ENCODE peak calls at places on chromosomes 11 and 22, in six cellular contexts. One of them, this sample, is unnamed.

GRCh38 chr11:66414120-66414934 is 6.5 kb upstream of the NPAS4 start:
- DNase-seq in pancreas: no peak
- DNase-seq in mesothelial cell of epicardium: no peak
- DNase-seq in esophagus muscularis mucosa: no peak
- DNase-seq in fibroblast of the aortic adventitia: no peak
- DNase-seq in lower lobe of right lung: no peak
- DNase-seq in this sample: no peak

GRCh38 chr11:5937868-5938602 is 4.0 kb upstream of the OR56A3 start:
- DNase-seq in esophagus muscularis mucosa: no peak
- DNase-seq in fibroblast of the aortic adventitia: no peak
- DNase-seq in lower lobe of right lung: no peak
- DNase-seq in mesothelial cell of epicardium: no peak
- DNase-seq in pancreas: no peak
- DNase-seq in this sample: no peak

GRCh38 chr11:112784323-112785073 is 176.7 kb upstream of the NCAM1 start:
- DNase-seq in pancreas: peak
- DNase-seq in fibroblast of the aortic adventitia: peak
- DNase-seq in mesothelial cell of epicardium: peak
- DNase-seq in esophagus muscularis mucosa: no peak
- DNase-seq in lower lobe of right lung: no peak
- DNase-seq in this sample: no peak

GRCh38 chr11:69525516-69526452 is 44.3 kb downstream of the LINC01488 start:
- DNase-seq in esophagus muscularis mucosa: no peak
- DNase-seq in fibroblast of the aortic adventitia: no peak
- DNase-seq in pancreas: peak
- DNase-seq in lower lobe of right lung: peak
- DNase-seq in mesothelial cell of epicardium: no peak
- DNase-seq in this sample: no peak

GRCh38 chr11:110184974-110185597 is 91.9 kb downstream of the ZC3H12C start:
- DNase-seq in mesothelial cell of epicardium: no peak
- DNase-seq in fibroblast of the aortic adventitia: peak
- DNase-seq in pancreas: no peak
- DNase-seq in esophagus muscularis mucosa: no peak
- DNase-seq in lower lobe of right lung: no peak
- DNase-seq in this sample: no peak

GRCh38 chr11:111264646-111265045 is 19.1 kb downstream of the POU2AF2 start:
- DNase-seq in mesothelial cell of epicardium: no peak
- DNase-seq in esophagus muscularis mucosa: no peak
- DNase-seq in lower lobe of right lung: no peak
- DNase-seq in fibroblast of the aortic adventitia: no peak
- DNase-seq in pancreas: no peak
- DNase-seq in this sample: no peak

GRCh38 chr11:5280582-5281102 is 10.9 kb upstream of the HBE1 start:
- DNase-seq in fibroblast of the aortic adventitia: peak
- DNase-seq in esophagus muscularis mucosa: no peak
- DNase-seq in lower lobe of right lung: no peak
- DNase-seq in mesothelial cell of epicardium: no peak
- DNase-seq in pancreas: no peak
- DNase-seq in this sample: peak

GRCh38 chr11:57777969-57778317 is 16.3 kb downstream of the CTNND1 start:
- DNase-seq in lower lobe of right lung: no peak
- DNase-seq in pancreas: no peak
- DNase-seq in esophagus muscularis mucosa: no peak
- DNase-seq in fibroblast of the aortic adventitia: no peak
- DNase-seq in mesothelial cell of epicardium: no peak
- DNase-seq in this sample: no peak

GRCh38 chr11:120574881-120575280 is 63.3 kb downstream of the GRIK4 start:
- DNase-seq in esophagus muscularis mucosa: no peak
- DNase-seq in mesothelial cell of epicardium: no peak
- DNase-seq in lower lobe of right lung: no peak
- DNase-seq in fibroblast of the aortic adventitia: no peak
- DNase-seq in pancreas: peak
- DNase-seq in this sample: no peak

GRCh38 chr11:77259681-77260080 is 41.8 kb downstream of the GDPD4 start:
- DNase-seq in mesothelial cell of epicardium: no peak
- DNase-seq in lower lobe of right lung: no peak
- DNase-seq in pancreas: no peak
- DNase-seq in fibroblast of the aortic adventitia: peak
- DNase-seq in esophagus muscularis mucosa: no peak
- DNase-seq in this sample: no peak

GRCh38 chr22:45640291-45640940 is 31.2 kb upstream of the ATXN10 start:
- DNase-seq in pancreas: no peak
- DNase-seq in mesothelial cell of epicardium: no peak
- DNase-seq in esophagus muscularis mucosa: no peak
- DNase-seq in lower lobe of right lung: no peak
- DNase-seq in fibroblast of the aortic adventitia: no peak
- DNase-seq in this sample: no peak

GRCh38 chr11:100709233-100709999 is 22.3 kb downstream of the ARHGAP42 start:
- DNase-seq in fibroblast of the aortic adventitia: no peak
- DNase-seq in pancreas: no peak
- DNase-seq in lower lobe of right lung: no peak
- DNase-seq in esophagus muscularis mucosa: no peak
- DNase-seq in mesothelial cell of epicardium: no peak
- DNase-seq in this sample: peak

GRCh38 chr11:34653851-34654490 is 33.1 kb downstream of the EHF start:
- DNase-seq in fibroblast of the aortic adventitia: peak
- DNase-seq in mesothelial cell of epicardium: no peak
- DNase-seq in pancreas: peak
- DNase-seq in lower lobe of right lung: peak
- DNase-seq in esophagus muscularis mucosa: no peak
- DNase-seq in this sample: no peak

GRCh38 chr11:35146074-35146521 is 7.1 kb downstream of the CD44 start:
- DNase-seq in esophagus muscularis mucosa: no peak
- DNase-seq in fibroblast of the aortic adventitia: no peak
- DNase-seq in pancreas: no peak
- DNase-seq in mesothelial cell of epicardium: no peak
- DNase-seq in lower lobe of right lung: no peak
- DNase-seq in this sample: peak

GRCh38 chr11:35712533-35712932 is 50.0 kb downstream of the TRIM44 start:
- DNase-seq in lower lobe of right lung: no peak
- DNase-seq in pancreas: no peak
- DNase-seq in mesothelial cell of epicardium: no peak
- DNase-seq in fibroblast of the aortic adventitia: no peak
- DNase-seq in esophagus muscularis mucosa: no peak
- DNase-seq in this sample: no peak

GRCh38 chr22:23826510-23827350 is 12.1 kb downstream of the DERL3 start:
- DNase-seq in esophagus muscularis mucosa: no peak
- DNase-seq in pancreas: no peak
- DNase-seq in lower lobe of right lung: peak
- DNase-seq in fibroblast of the aortic adventitia: no peak
- DNase-seq in mesothelial cell of epicardium: no peak
- DNase-seq in this sample: no peak

GRCh38 chr11:66070604-66071325 is 693 bp downstream of the PACS1 start:
- DNase-seq in lower lobe of right lung: peak
- DNase-seq in mesothelial cell of epicardium: peak
- DNase-seq in fibroblast of the aortic adventitia: peak
- DNase-seq in pancreas: peak
- DNase-seq in esophagus muscularis mucosa: no peak
- DNase-seq in this sample: no peak

GRCh38 chr22:39906207-39906606 is 5.3 kb downstream of the GRAP2 start:
- DNase-seq in esophagus muscularis mucosa: no peak
- DNase-seq in pancreas: no peak
- DNase-seq in mesothelial cell of epicardium: no peak
- DNase-seq in fibroblast of the aortic adventitia: no peak
- DNase-seq in lower lobe of right lung: no peak
- DNase-seq in this sample: no peak

GRCh38 chr11:58786693-58787092 is 55.0 kb upstream of the GLYAT start:
- DNase-seq in fibroblast of the aortic adventitia: no peak
- DNase-seq in esophagus muscularis mucosa: no peak
- DNase-seq in pancreas: no peak
- DNase-seq in lower lobe of right lung: no peak
- DNase-seq in mesothelial cell of epicardium: no peak
- DNase-seq in this sample: no peak

GRCh38 chr11:4704054-4704789 is at the start of gene MMP26:
- DNase-seq in pancreas: no peak
- DNase-seq in fibroblast of the aortic adventitia: no peak
- DNase-seq in esophagus muscularis mucosa: no peak
- DNase-seq in mesothelial cell of epicardium: no peak
- DNase-seq in lower lobe of right lung: no peak
- DNase-seq in this sample: peak

GRCh38 chr11:88327061-88327460 is 10.5 kb downstream of the CTSC start:
- DNase-seq in esophagus muscularis mucosa: no peak
- DNase-seq in mesothelial cell of epicardium: no peak
- DNase-seq in fibroblast of the aortic adventitia: no peak
- DNase-seq in lower lobe of right lung: no peak
- DNase-seq in pancreas: no peak
- DNase-seq in this sample: no peak

GRCh38 chr22:28909375-28909774 is 26.0 kb downstream of the ZNRF3 start:
- DNase-seq in fibroblast of the aortic adventitia: peak
- DNase-seq in esophagus muscularis mucosa: no peak
- DNase-seq in pancreas: no peak
- DNase-seq in lower lobe of right lung: no peak
- DNase-seq in mesothelial cell of epicardium: no peak
- DNase-seq in this sample: peak

GRCh38 chr11:107778839-107779517 is 67.1 kb upstream of the SLN start:
- DNase-seq in mesothelial cell of epicardium: no peak
- DNase-seq in lower lobe of right lung: no peak
- DNase-seq in esophagus muscularis mucosa: no peak
- DNase-seq in pancreas: no peak
- DNase-seq in fibroblast of the aortic adventitia: no peak
- DNase-seq in this sample: no peak

GRCh38 chr11:107777094-107777493 is 65.2 kb upstream of the SLN start:
- DNase-seq in pancreas: no peak
- DNase-seq in lower lobe of right lung: no peak
- DNase-seq in esophagus muscularis mucosa: no peak
- DNase-seq in mesothelial cell of epicardium: no peak
- DNase-seq in fibroblast of the aortic adventitia: no peak
- DNase-seq in this sample: peak

GRCh38 chr11:107783121-107783520 is 71.3 kb upstream of the SLN start:
- DNase-seq in lower lobe of right lung: no peak
- DNase-seq in esophagus muscularis mucosa: no peak
- DNase-seq in fibroblast of the aortic adventitia: no peak
- DNase-seq in mesothelial cell of epicardium: no peak
- DNase-seq in pancreas: no peak
- DNase-seq in this sample: no peak

GRCh38 chr11:107780136-107780535 is 68.3 kb upstream of the SLN start:
- DNase-seq in fibroblast of the aortic adventitia: peak
- DNase-seq in esophagus muscularis mucosa: no peak
- DNase-seq in mesothelial cell of epicardium: no peak
- DNase-seq in lower lobe of right lung: no peak
- DNase-seq in pancreas: no peak
- DNase-seq in this sample: no peak

GRCh38 chr11:107780775-107781174 is 68.9 kb upstream of the SLN start:
- DNase-seq in pancreas: no peak
- DNase-seq in fibroblast of the aortic adventitia: peak
- DNase-seq in esophagus muscularis mucosa: no peak
- DNase-seq in lower lobe of right lung: no peak
- DNase-seq in mesothelial cell of epicardium: no peak
- DNase-seq in this sample: peak
- TF ChIP-seq CTCF in pancreas: no peak
- TF ChIP-seq CTCF in fibroblast of the aortic adventitia: no peak
- TF ChIP-seq CTCF in esophagus muscularis mucosa: no peak
- TF ChIP-seq CTCF in lower lobe of right lung: no peak
- TF ChIP-seq CTCF in mesothelial cell of epicardium: no peak
- TF ChIP-seq CTCF in this sample: no peak

DNA sequence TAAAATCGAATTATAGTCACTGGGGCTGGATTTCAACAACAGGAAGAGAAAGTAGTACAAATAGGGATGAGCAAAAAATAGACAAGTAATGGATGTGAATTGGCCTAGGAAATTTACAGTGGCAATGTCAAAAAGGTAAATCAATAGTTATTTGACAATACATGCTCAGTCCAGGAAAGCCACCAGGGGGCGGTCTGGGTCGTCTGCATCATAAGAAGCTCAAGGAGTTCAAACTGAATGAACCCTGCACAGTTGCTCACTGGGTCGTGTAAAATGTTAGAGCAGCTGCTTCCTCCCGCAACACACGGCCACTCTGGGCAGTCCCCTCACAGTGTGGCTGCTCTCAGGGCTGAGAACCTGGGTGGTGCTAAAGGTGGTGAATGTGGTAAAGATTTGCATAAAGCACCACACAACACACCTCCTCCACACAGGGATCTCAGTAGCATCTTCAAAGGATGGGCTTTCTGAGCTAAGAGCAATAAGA is 85.9 kb downstream of the ZNF280B start:
- DNase-seq in lower lobe of right lung: peak
- DNase-seq in mesothelial cell of epicardium: no peak
- DNase-seq in pancreas: peak
- DNase-seq in esophagus muscularis mucosa: peak
- DNase-seq in fibroblast of the aortic adventitia: peak
- DNase-seq in this sample: peak
- TF ChIP-seq CTCF in lower lobe of right lung: peak
- TF ChIP-seq CTCF in mesothelial cell of epicardium: peak
- TF ChIP-seq CTCF in pancreas: peak
- TF ChIP-seq CTCF in esophagus muscularis mucosa: peak
- TF ChIP-seq CTCF in fibroblast of the aortic adventitia: peak
- TF ChIP-seq CTCF in this sample: peak

DNA sequence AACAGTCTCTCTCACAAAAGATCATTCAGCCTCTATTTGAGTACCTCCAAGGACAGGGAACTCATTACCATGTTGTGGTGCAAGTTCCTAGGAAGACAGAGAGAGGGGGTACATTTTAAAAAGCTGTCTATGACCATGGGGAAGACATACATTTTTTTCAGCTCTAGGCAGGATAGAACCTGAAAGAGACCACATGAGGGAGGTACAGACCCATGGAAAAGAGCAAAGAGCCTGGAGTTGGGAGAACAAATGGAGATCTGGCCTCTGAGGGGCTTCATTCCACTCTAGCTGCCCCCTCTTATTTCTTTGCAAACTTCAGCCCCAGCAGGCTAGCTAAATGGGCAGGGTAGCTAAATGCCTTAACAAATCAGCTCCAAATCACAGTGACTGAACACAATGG is 36.3 kb downstream of the KCNC1 start:
- DNase-seq in pancreas: peak
- DNase-seq in lower lobe of right lung: no peak
- DNase-seq in fibroblast of the aortic adventitia: peak
- DNase-seq in esophagus muscularis mucosa: no peak
- DNase-seq in mesothelial cell of epicardium: no peak
- DNase-seq in this sample: no peak
- TF ChIP-seq CTCF in pancreas: no peak
- TF ChIP-seq CTCF in lower lobe of right lung: no peak
- TF ChIP-seq CTCF in fibroblast of the aortic adventitia: peak
- TF ChIP-seq CTCF in esophagus muscularis mucosa: no peak
- TF ChIP-seq CTCF in mesothelial cell of epicardium: no peak
- TF ChIP-seq CTCF in this sample: no peak

GRCh38 chr22:43922123-43922522 is 1.5 kb upstream of the PNPLA3 start:
- DNase-seq in pancreas: no peak
- DNase-seq in fibroblast of the aortic adventitia: no peak
- DNase-seq in mesothelial cell of epicardium: no peak
- DNase-seq in lower lobe of right lung: no peak
- DNase-seq in esophagus muscularis mucosa: no peak
- DNase-seq in this sample: no peak
- TF ChIP-seq CTCF in pancreas: no peak
- TF ChIP-seq CTCF in fibroblast of the aortic adventitia: no peak
- TF ChIP-seq CTCF in mesothelial cell of epicardium: no peak
- TF ChIP-seq CTCF in lower lobe of right lung: no peak
- TF ChIP-seq CTCF in esophagus muscularis mucosa: no peak
- TF ChIP-seq CTCF in this sample: no peak

DNA sequence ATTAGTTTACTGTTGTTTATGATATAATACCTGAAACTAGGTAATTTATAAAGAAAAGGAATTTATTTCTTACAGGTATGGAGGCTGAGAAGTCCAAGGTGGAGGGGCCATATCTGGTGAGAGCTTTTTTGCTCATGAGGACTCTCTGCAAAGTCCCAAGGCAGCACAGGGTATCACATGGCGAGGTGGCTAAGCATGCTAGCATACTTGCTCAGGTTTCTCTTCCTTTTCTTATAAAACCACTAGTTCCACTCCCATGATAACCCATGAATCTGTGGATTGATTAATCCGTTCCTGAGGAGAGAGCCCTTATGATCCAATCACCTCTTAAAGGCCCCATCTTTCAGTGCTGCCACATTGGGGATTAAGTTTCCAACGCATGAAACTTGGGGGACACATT is 82.7 kb downstream of the PHF21A start:
- DNase-seq in esophagus muscularis mucosa: no peak
- DNase-seq in lower lobe of right lung: no peak
- DNase-seq in pancreas: no peak
- DNase-seq in mesothelial cell of epicardium: no peak
- DNase-seq in fibroblast of the aortic adventitia: no peak
- DNase-seq in this sample: peak
- TF ChIP-seq CTCF in esophagus muscularis mucosa: no peak
- TF ChIP-seq CTCF in lower lobe of right lung: no peak
- TF ChIP-seq CTCF in pancreas: no peak
- TF ChIP-seq CTCF in mesothelial cell of epicardium: no peak
- TF ChIP-seq CTCF in fibroblast of the aortic adventitia: no peak
- TF ChIP-seq CTCF in this sample: no peak